ENCODE peak calls at places on chromosomes 1 and 21, in ten cellular contexts. X is fibroblast of pulmonary artery; O is astrocyte of the cerebellum; Y is Calu3; M is fibroblast of mammary gland; K is CD4-positive, alpha-beta T cell; L is upper lobe of left lung; N is left lung; S is neural crest cell; D is astrocyte. U is an unnamed sample.

GRCh38 chr1:10677508-10678364 is 118.7 kb downstream of the CASZ1 start:
- DNase-seq in X (no peak), O (peak; percentile 4), Y (no peak), M (no peak), K (no peak), L (peak; percentile 66), N (no peak), S (no peak), D (no peak), U (peak; percentile 45)

GRCh38 chr1:158002630-158003408 is 9.4 kb downstream of the KIRREL1 start:
- DNase-seq in X (peak; percentile 62), O (no peak), Y (no peak), M (no peak), K (no peak), L (no peak), N (no peak), S (no peak), D (no peak), U (no peak)

GRCh38 chr1:241817331-241817792 is 30.6 kb upstream of the EXO1 start:
- DNase-seq in X (no peak), O (peak; percentile 44), Y (no peak), M (peak; percentile 85), K (no peak), L (no peak), N (no peak), S (no peak), D (peak; percentile 91), U (no peak)

GRCh38 chr1:154347961-154348360 is 22.6 kb downstream of the ATP8B2 start:
- DNase-seq in X (peak; percentile 90), O (no peak), Y (no peak), M (no peak), K (no peak), L (no peak), N (no peak), S (no peak), D (no peak), U (no peak)

GRCh38 chr1:233520510-233521191 is 93.3 kb upstream of the KCNK1 start:
- DNase-seq in X (no peak), O (no peak), Y (peak; percentile 80), M (peak; percentile 37), K (no peak), L (no peak), N (no peak), S (no peak), D (peak; percentile 62), U (no peak)

GRCh38 chr1:49016030-49016991 is 239.6 kb upstream of the BEND5 start:
- DNase-seq in X (no peak), O (no peak), Y (no peak), M (no peak), K (no peak), L (no peak), N (no peak), S (no peak), D (peak; percentile 42), U (no peak)

GRCh38 chr1:63843884-63844283 is 70.1 kb downstream of the ROR1 start:
- DNase-seq in X (no peak), O (no peak), Y (no peak), M (no peak), K (no peak), L (no peak), N (no peak), S (no peak), D (no peak), U (no peak)

GRCh38 chr1:243447342-243447741 is 191.5 kb downstream of the SDCCAG8 start:
- DNase-seq in X (peak; percentile 74), O (no peak), Y (no peak), M (peak; percentile 77), K (no peak), L (no peak), N (no peak), S (no peak), D (peak; percentile 32), U (peak; percentile 29)

GRCh38 chr1:115430717-115431116 is 92.7 kb upstream of the NGF start:
- DNase-seq in X (peak; percentile 94), O (no peak), Y (peak; percentile 30), M (peak; percentile 98), K (no peak), L (no peak), N (no peak), S (no peak), D (peak; percentile 93), U (no peak)

GRCh38 chr1:92404661-92405060 is 82.1 kb downstream of the GFI1 start:
- DNase-seq in X (peak; percentile 25), O (no peak), Y (no peak), M (peak; percentile 16), K (no peak), L (no peak), N (no peak), S (no peak), D (peak; percentile 34), U (no peak)

GRCh38 chr1:203281851-203282661 is 23.3 kb upstream of the BTG2 start:
- DNase-seq in X (no peak), O (no peak), Y (no peak), M (no peak), K (no peak), L (no peak), N (no peak), S (no peak), D (no peak), U (peak; percentile 65)

GRCh38 chr1:196669051-196669450 is 17.2 kb downstream of the CFH start:
- DNase-seq in X (no peak), O (no peak), Y (no peak), M (no peak), K (no peak), L (no peak), N (no peak), S (no peak), D (no peak), U (no peak)

DNA sequence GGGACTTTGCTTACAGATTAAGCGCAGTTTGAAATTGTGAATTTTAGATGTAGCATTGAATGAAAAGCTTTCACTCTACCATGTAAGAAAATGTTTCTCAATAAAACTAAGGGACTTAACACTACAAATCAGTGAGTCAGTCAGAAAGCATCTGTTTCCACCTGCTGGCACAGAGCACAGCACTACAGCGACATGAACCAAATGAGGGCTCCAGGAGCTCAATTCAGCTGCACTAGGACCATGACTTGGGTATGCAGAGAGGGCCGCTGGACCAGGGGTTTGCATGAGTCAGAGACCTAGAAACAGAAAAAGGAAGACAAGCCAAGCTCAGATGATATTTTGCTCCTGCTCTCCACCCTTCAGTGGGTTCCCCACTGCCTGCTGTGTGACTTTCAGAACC is 5.2 kb downstream of the SUSD4 start:
- DNase-seq in X (no peak), O (no peak), Y (peak; percentile 22), M (no peak), K (no peak), L (no peak), N (no peak), S (no peak), D (peak; percentile 17), U (no peak)
- TF ChIP-seq CTCF in X (no peak), O (no peak), Y (no peak), M (no peak), K (no peak), L (no peak), N (no peak), S (no peak), D (no peak), U (no peak)

GRCh38 chr21:44838951-44839350 is 21.1 kb upstream of the SUMO3 start:
- DNase-seq in X (no peak), O (no peak), Y (no peak), M (no peak), K (no peak), L (no peak), N (no peak), S (no peak), D (no peak), U (no peak)

GRCh38 chr21:44836666-44837471 is 19.0 kb upstream of the SUMO3 start:
- DNase-seq in X (peak; percentile 50), O (no peak), Y (peak; percentile 43), M (peak; percentile 39), K (no peak), L (no peak), N (no peak), S (no peak), D (no peak), U (no peak)

GRCh38 chr21:44836349-44836665 is 18.4 kb upstream of the SUMO3 start:
- DNase-seq in X (no peak), O (no peak), Y (no peak), M (no peak), K (no peak), L (no peak), N (no peak), S (no peak), D (no peak), U (no peak)

GRCh38 chr21:44837537-44837936 is 19.7 kb upstream of the SUMO3 start:
- DNase-seq in X (no peak), O (no peak), Y (no peak), M (no peak), K (no peak), L (no peak), N (no peak), S (no peak), D (no peak), U (no peak)

DNA sequence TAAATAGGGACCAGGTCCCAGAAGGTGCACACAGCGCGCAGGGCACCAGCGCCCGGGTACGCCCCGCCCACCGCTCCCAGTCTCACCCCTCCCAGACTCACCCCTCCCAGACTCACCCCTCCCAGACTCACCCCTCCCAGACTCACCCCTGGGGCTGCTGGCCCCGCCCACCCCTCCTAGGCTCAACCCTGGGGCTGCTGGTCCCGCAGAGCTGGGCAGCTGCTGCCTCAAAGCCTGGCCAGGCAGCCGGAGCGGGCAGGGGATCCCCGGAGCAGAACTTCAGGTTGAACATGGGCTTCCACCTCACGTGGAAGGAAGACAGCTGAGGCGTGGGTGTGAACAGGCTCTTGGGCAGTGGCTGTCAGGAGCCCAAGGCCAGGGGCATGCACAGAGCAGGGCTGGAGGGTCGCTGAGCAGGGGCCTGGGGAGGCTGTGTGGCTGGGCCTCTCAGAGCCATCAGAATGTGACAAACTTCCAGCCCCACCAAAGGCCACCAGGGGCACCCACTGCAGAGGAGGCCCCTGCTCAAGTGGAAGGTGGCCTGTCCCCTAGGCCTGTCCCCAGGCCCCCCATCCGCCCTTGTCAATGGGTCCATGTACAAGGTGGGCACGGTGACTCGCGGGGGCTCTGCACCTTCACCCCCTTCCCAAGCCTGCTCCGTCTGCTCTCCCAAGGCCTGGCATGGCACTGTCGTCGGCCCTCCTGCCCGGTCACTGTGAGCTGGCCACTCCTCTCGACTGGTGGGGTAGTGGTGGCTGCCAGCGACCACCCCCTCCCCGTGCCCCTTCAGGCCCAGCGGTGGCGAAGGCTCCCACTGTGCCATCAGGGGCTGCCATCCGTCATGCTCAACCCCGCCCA is 20.4 kb upstream of the SUMO3 start:
- DNase-seq in X (no peak), O (no peak), Y (no peak), M (no peak), K (no peak), L (no peak), N (no peak), S (no peak), D (no peak), U (no peak)
- TF ChIP-seq CTCF in X (no peak), O (no peak), Y (no peak), M (no peak), K (no peak), L (no peak), N (no peak), S (no peak), D (no peak), U (no peak)

GRCh38 chr1:183580281-183580682 is 10.0 kb downstream of the NCF2 start:
- DNase-seq in X (peak; percentile 38), O (no peak), Y (no peak), M (peak; percentile 31), K (no peak), L (no peak), N (no peak), S (no peak), D (no peak), U (peak; percentile 14)
- TF ChIP-seq CTCF in X (peak; percentile 23), O (no peak), Y (no peak), M (peak; percentile 26), K (peak; percentile 8), L (no peak), N (no peak), S (peak; percentile 35), D (peak; percentile 13), U (no peak)

GRCh38 chr1:228212966-228213844 is 5.4 kb downstream of the OBSCN start:
- DNase-seq in X (peak; percentile 74), O (peak; percentile 13), Y (peak; percentile 90), M (peak; percentile 59), K (peak; percentile 91), L (peak; percentile 98), N (peak; percentile 96), S (peak; percentile 71), D (peak; percentile 41), U (peak; percentile 76)
- TF ChIP-seq CTCF in X (peak; percentile 46), O (peak; percentile 55), Y (peak; percentile 16), M (peak; percentile 39), K (peak; percentile 59), L (peak; percentile 62), N (peak; percentile 35), S (peak; percentile 62), D (peak; percentile 3), U (peak; percentile 29)